ENCODE peak calls at places on chromosomes 4 and X, in four cellular contexts. N is GM23248, Z is IMR-90, B is DND-41. T is an unnamed sample. For H4K20me1, the result is how much of the 10 kb centered on the place peaks cover.

GRCh38 chr4:12973522-12973921 is 510.6 kb downstream of the RAB28 start:
- DNase-seq in N (no peak), Z (no peak), B (no peak), T (no peak)

GRCh38 chr4:472881-473574 is 25.9 kb downstream of the ZNF721 start:
- DNase-seq in N (peak), Z (peak), B (no peak), T (no peak)

GRCh38 chrX:109440475-109440874 is 41.4 kb downstream of the GUCY2F start:
- DNase-seq in N (no peak), Z (no peak), B (peak), T (no peak)

GRCh38 chr4:2057382-2058065 is 1.6 kb upstream of the NAT8L start:
- DNase-seq in N (no peak), Z (no peak), B (no peak), T (no peak)

GRCh38 chrX:50108264-50108663 is 92.5 kb downstream of the AKAP4 start:
- DNase-seq in N (no peak), Z (no peak), B (no peak), T (no peak)

GRCh38 chrX:105063743-105064142 is 156.8 kb downstream of the TEX13A start:
- DNase-seq in N (no peak), Z (no peak), B (no peak), T (no peak)

GRCh38 chr4:70315928-70316327 is 18.9 kb upstream of the CABS1 start:
- DNase-seq in N (no peak), Z (no peak), B (no peak), T (no peak)

GRCh38 chr4:184648220-184649025 is 824 bp downstream of the CASP3 start:
- DNase-seq in N (peak), Z (peak), B (peak), T (peak)

GRCh38 chrX:77087529-77088169 is 359.5 kb upstream of the FGF16 start:
- DNase-seq in N (peak), Z (peak), B (no peak), T (peak)

GRCh38 chrX:68710870-68711576 is 63.6 kb downstream of the STARD8 start:
- DNase-seq in N (peak), Z (peak), B (no peak), T (peak)

GRCh38 chrX:119945481-119945880 is 1.9 kb upstream of the NKAP start:
- DNase-seq in N (no peak), Z (no peak), B (no peak), T (no peak)
- H2AFZ ChIP-seq in N (no peak), Z (no peak), B (no peak), T (no peak)

GRCh38 chrX:136212557-136213111 is 38.6 kb downstream of the MAP7D3 start:
- DNase-seq in N (no peak), Z (no peak), B (no peak), T (no peak)
- H3K9ac ChIP-seq in N (no peak), Z (no peak), B (no peak), T (no peak)

DNA sequence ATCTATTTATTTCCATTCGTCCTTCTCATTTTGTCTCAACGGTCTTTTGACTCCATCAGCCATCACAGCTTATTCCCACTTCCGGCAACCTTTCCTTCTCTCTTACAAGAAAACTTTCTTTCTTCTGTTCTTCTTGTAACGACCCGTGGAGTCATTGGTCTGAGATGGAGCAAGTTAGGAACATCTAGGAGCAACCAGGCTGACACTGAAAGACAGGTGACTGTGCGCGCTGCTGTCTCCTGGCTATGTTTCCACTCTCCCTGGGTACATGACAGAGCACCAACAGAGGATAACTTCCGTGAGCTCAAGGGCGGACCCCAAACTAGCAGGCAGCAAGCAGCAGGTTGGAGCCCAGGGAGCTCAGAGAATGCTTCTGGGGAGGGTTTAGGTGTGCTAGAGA is 2.5 kb downstream of the FGF5 start:
- DNase-seq in N (peak), Z (no peak), B (no peak), T (no peak)
- H4K20me1 ChIP-seq in N (under half), Z (under half), B (under half), T (under half)

DNA sequence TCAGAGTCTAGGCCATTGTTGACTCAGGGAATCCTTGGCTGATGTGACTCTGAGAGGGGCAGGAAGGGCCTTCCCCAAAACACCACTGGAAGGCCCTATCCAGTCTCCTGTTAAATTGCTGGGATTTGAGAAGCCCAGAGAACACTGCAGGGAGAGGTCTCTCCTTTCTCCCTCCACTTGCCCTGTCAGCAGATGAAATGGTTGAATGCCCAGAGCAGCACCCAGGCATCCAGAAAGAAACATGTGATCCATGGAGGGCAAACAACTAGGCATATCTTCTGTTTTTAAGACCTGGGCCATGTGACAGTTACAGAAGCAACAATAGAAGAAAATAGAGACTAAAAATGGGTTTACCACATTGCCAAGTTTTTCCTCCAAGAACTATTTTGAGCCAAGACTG is 291.1 kb downstream of the QDPR start:
- DNase-seq in N (no peak), Z (no peak), B (no peak), T (no peak)
- H2AFZ ChIP-seq in N (no peak), Z (no peak), B (no peak), T (no peak)

GRCh38 chr4:176014583-176015108 is 51.0 kb upstream of the WDR17 start:
- DNase-seq in N (no peak), Z (no peak), B (no peak), T (no peak)
- H3K9ac ChIP-seq in N (no peak), Z (no peak), B (no peak), T (no peak)

GRCh38 chr4:3416270-3416669 is 25.5 kb upstream of the HGFAC start:
- DNase-seq in N (no peak), Z (no peak), B (no peak), T (no peak)
- H4K20me1 ChIP-seq in N (under half), Z (under half), B (under half), T (under half)

GRCh38 chrX:38868941-38869378 is 67.7 kb downstream of the MID1IP1 start:
- DNase-seq in N (peak), Z (peak), B (no peak), T (peak)
- H2AFZ ChIP-seq in N (peak), Z (no peak), B (no peak), T (no peak)

GRCh38 chr4:110042540-110043517 is 130.1 kb downstream of the EGF start:
- DNase-seq in N (no peak), Z (no peak), B (peak), T (no peak)
- H3K9ac ChIP-seq in N (no peak), Z (no peak), B (peak), T (no peak)

DNA sequence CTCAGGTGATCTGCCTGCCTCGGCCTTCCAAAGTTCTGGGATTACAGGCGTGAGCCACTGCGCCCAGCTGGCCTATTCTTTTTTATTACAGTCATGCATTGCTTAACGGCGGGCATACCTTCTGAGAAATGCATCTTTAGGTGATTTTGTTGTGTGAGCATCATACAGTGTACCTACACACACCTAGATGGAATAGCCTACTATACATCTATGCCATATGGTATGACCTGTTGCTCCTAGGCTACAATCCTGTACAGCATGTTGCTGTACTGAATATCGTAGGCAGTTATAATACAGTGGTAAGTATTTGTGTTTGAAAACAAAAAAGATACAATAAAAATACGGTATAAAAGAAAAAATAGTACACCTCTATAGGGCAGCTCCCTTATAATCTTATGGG is 6.0 kb downstream of the STAG2 start:
- DNase-seq in N (no peak), Z (no peak), B (no peak), T (no peak)
- H4K20me1 ChIP-seq in N (under half), Z (under half), B (half or more), T (half or more)

T was measured in astrocyte.